ENCODE peak calls at places on chromosomes 12 and 14, in six cellular contexts. Y, C, D, V, T and E are unnamed samples. For H3K36me3, the result is how much of the 10 kb centered on the place peaks cover.

GRCh38 chr12:93860659-93861373 is 183.6 kb downstream of the CRADD start:
- DNase-seq in Y (no peak), V (no peak), C (no peak), T (no peak), D (no peak), E (no peak)

GRCh38 chr12:104602426-104602825 is 145.7 kb downstream of the CHST11 start:
- DNase-seq in D (no peak), C (no peak), V (no peak), Y (no peak), T (no peak), E (no peak)

GRCh38 chr12:131684015-131684725 is 26.7 kb upstream of the SFSWAP start:
- DNase-seq in Y (no peak), D (no peak), T (no peak), C (no peak), V (no peak), E (no peak)

GRCh38 chr12:78406213-78406612 is 458.4 kb upstream of the SYT1 start:
- DNase-seq in C (no peak), Y (no peak), V (no peak), T (no peak), D (no peak), E (no peak)

GRCh38 chr14:68576496-68577244 is 216.2 kb downstream of the ZFP36L1 start:
- DNase-seq in T (no peak), C (peak), V (no peak), Y (no peak), D (peak), E (no peak)

GRCh38 chr14:56760164-56760914 is 49.9 kb downstream of the OTX2 start:
- DNase-seq in T (no peak), Y (no peak), V (no peak), C (no peak), D (no peak), E (no peak)

GRCh38 chr12:115155665-115156645 is 472.0 kb upstream of the TBX3 start:
- DNase-seq in Y (no peak), V (no peak), T (no peak), C (peak), D (no peak), E (no peak)

GRCh38 chr12:107134558-107134957 is 41.2 kb upstream of the CRY1 start:
- DNase-seq in Y (no peak), V (no peak), C (peak), D (peak), T (no peak), E (no peak)

GRCh38 chr14:99727096-99727870 is 43.2 kb downstream of the CYP46A1 start:
- DNase-seq in V (peak), T (peak), D (no peak), Y (no peak), C (no peak), E (no peak)

GRCh38 chr12:45296046-45296586 is 80.2 kb downstream of the ANO6 start:
- DNase-seq in V (no peak), D (no peak), C (no peak), Y (no peak), T (no peak), E (no peak)

GRCh38 chr12:75000120-75000519 is 209.5 kb downstream of the KCNC2 start:
- DNase-seq in T (no peak), Y (no peak), C (no peak), D (no peak), V (no peak), E (no peak)

GRCh38 chr12:47822863-47823262 is 3.2 kb upstream of the HDAC7 start:
- DNase-seq in C (no peak), D (no peak), V (no peak), T (no peak), Y (no peak), E (no peak)

GRCh38 chr14:22994762-22995275 is 12.5 kb upstream of the AJUBA start:
- DNase-seq in V (no peak), D (peak), C (no peak), Y (no peak), T (peak), E (no peak)

GRCh38 chr12:64968989-64969819 is 144.8 kb downstream of the TBC1D30 start:
- DNase-seq in Y (no peak), C (peak), V (no peak), T (no peak), D (no peak), E (no peak)

GRCh38 chr14:95533391-95533821 is 1.4 kb upstream of the GLRX5 start:
- DNase-seq in C (no peak), D (peak), Y (no peak), T (no peak), V (no peak), E (peak)

GRCh38 chr12:130555628-130556485 is 160.2 kb downstream of the RIMBP2 start:
- DNase-seq in T (no peak), Y (peak), D (peak), V (no peak), C (no peak), E (no peak)

GRCh38 chr12:72271401-72271740 is 799 bp upstream of the TRHDE start:
- DNase-seq in C (no peak), T (no peak), D (no peak), Y (peak), V (peak), E (peak)

GRCh38 chr12:78245111-78245510 is 414.4 kb downstream of the NAV3 start:
- DNase-seq in V (no peak), C (no peak), D (no peak), T (no peak), Y (no peak), E (no peak)

GRCh38 chr12:54287316-54288157 is 7.0 kb downstream of the HNRNPA1 start:
- DNase-seq in T (no peak), D (no peak), C (no peak), Y (no peak), V (no peak), E (no peak)

GRCh38 chr14:91327201-91327600 is 82.7 kb upstream of the GPR68 start:
- DNase-seq in Y (no peak), T (no peak), C (no peak), D (no peak), V (no peak), E (no peak)

GRCh38 chr12:55676707-55677106 is 31.0 kb downstream of the ITGA7 start:
- DNase-seq in Y (no peak), V (no peak), T (no peak), C (no peak), D (no peak), E (no peak)

GRCh38 chr12:93622485-93622884 is 50.0 kb downstream of the SOCS2 start:
- DNase-seq in V (no peak), C (no peak), Y (no peak), D (no peak), T (no peak), E (no peak)

GRCh38 chr12:13165578-13166120 is 30.9 kb upstream of the EMP1 start:
- DNase-seq in V (peak), Y (peak), D (peak), T (peak), C (peak), E (no peak)

GRCh38 chr14:100622234-100622633 is 35.0 kb upstream of the BEGAIN start:
- DNase-seq in C (no peak), V (peak), T (peak), D (no peak), Y (no peak), E (no peak)

GRCh38 chr14:53921027-53921426 is 35.6 kb downstream of the BMP4 start:
- DNase-seq in Y (no peak), T (no peak), V (no peak), D (no peak), C (peak), E (no peak)

GRCh38 chr14:54025661-54026060 is 69.0 kb upstream of the BMP4 start:
- DNase-seq in T (no peak), D (no peak), Y (no peak), V (peak), C (no peak), E (no peak)

GRCh38 chr12:102568151-102568815 is 87.9 kb upstream of the IGF1 start:
- DNase-seq in Y (no peak), C (no peak), V (no peak), D (no peak), T (no peak), E (no peak)

GRCh38 chr12:49091056-49091835 is 3.4 kb downstream of the DHH start:
- DNase-seq in T (no peak), C (no peak), D (no peak), Y (no peak), V (no peak), E (no peak)

GRCh38 chr14:58639842-58640484 is 2.2 kb downstream of the DACT1 start:
- DNase-seq in T (no peak), C (no peak), Y (peak), V (no peak), D (peak), E (no peak)

GRCh38 chr14:54348923-54349615 is 47.7 kb upstream of the CDKN3 start:
- DNase-seq in D (no peak), V (no peak), C (no peak), Y (no peak), T (no peak), E (no peak)

GRCh38 chr14:103561381-103562134 is 899 bp downstream of the BAG5 start:
- DNase-seq in C (peak), D (peak), V (no peak), T (peak), Y (no peak), E (no peak)

GRCh38 chr12:131057211-131057721 is 103.6 kb downstream of the ADGRD1 start:
- DNase-seq in C (no peak), T (no peak), Y (no peak), V (no peak), D (no peak), E (no peak)

GRCh38 chr12:24600996-24601395 is 347.9 kb downstream of the BCAT1 start:
- DNase-seq in Y (no peak), T (no peak), C (no peak), D (no peak), V (no peak), E (no peak)

GRCh38 chr12:14920475-14921126 is 17.7 kb downstream of the ERP27 start:
- DNase-seq in C (no peak), T (no peak), D (no peak), Y (no peak), V (no peak), E (no peak)

GRCh38 chr12:62976110-62976640 is 41.2 kb upstream of the PPM1H start:
- DNase-seq in T (no peak), Y (no peak), V (no peak), D (no peak), C (no peak), E (no peak)

GRCh38 chr12:60257063-60257462 is 661.2 kb downstream of the SLC16A7 start:
- DNase-seq in T (no peak), C (no peak), D (peak), V (no peak), Y (no peak), E (no peak)

GRCh38 chr12:40734283-40734682 is 42.0 kb downstream of the CNTN1 start:
- DNase-seq in V (no peak), C (no peak), D (no peak), Y (no peak), T (no peak), E (no peak)

GRCh38 chr14:105947599-105947998 is 421.2 kb downstream of the TMEM121 start:
- DNase-seq in Y (no peak), V (no peak), T (no peak), D (no peak), C (no peak), E (no peak)

GRCh38 chr14:105944632-105945610 is 418.5 kb downstream of the TMEM121 start:
- DNase-seq in C (peak), T (peak), V (peak), Y (peak), D (no peak), E (peak)

GRCh38 chr14:105941226-105942166 is 415.1 kb downstream of the TMEM121 start:
- DNase-seq in D (no peak), V (no peak), C (no peak), Y (peak), T (no peak), E (no peak)

GRCh38 chr14:105943973-105944602 is 417.7 kb downstream of the TMEM121 start:
- DNase-seq in T (no peak), D (no peak), V (peak), Y (no peak), C (no peak), E (no peak)

DNA sequence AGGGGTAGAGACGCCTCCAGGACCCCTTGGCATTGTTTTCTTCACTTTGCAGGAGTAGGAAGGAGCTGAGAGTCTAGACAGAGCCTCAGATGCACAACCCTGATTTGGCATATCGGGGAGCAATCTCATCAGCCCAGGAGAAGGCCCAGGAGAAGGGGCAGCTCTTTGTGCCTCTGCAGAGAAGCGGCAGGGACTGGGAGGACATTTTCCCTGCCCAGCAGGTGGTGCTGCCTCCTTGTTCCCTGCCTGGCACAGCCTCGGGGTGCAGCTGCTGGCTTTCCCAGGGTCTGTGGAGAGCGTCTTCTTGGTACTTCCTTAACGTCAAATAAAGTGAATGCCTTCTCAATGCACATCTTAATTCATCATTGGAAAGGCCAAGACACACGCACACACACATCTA is 419.5 kb downstream of the TMEM121 start:
- DNase-seq in V (no peak), D (no peak), Y (no peak), C (no peak), T (no peak), E (no peak)
- TF ChIP-seq CTCF in V (peak), D (no peak), Y (no peak), C (no peak), T (no peak), E (peak)

GRCh38 chr12:96294831-96295230 is 100.7 kb downstream of the ELK3 start:
- DNase-seq in Y (no peak), D (no peak), C (no peak), T (no peak), V (no peak), E (no peak)

GRCh38 chr12:96289067-96289466 is 94.9 kb downstream of the ELK3 start:
- DNase-seq in T (no peak), D (no peak), C (no peak), V (no peak), Y (no peak), E (no peak)

GRCh38 chr12:96297504-96297903 is 102.7 kb downstream of the CDK17 start:
- DNase-seq in C (no peak), D (no peak), T (no peak), V (no peak), Y (no peak), E (no peak)

GRCh38 chr12:96295532-96296160 is 101.5 kb downstream of the ELK3 start:
- DNase-seq in V (no peak), D (no peak), C (no peak), Y (no peak), T (no peak), E (no peak)

GRCh38 chr12:96293093-96293492 is 98.9 kb downstream of the ELK3 start:
- DNase-seq in T (no peak), C (no peak), D (no peak), Y (no peak), V (no peak), E (no peak)
- H3K36me3 ChIP-seq in T (half or more), C (under half), D (under half), Y (under half), V (under half), E (under half)

GRCh38 chr12:119181944-119182343 is 3.2 kb downstream of the HSPB8 start:
- DNase-seq in T (no peak), V (no peak), D (no peak), C (no peak), Y (no peak), E (no peak)
- H3K4me3 ChIP-seq in T (peak), V (no peak), D (no peak), C (no peak), Y (no peak), E (no peak)

GRCh38 chr12:120997448-120997847 is 18.8 kb downstream of the C12orf43 start:
- DNase-seq in V (no peak), Y (no peak), D (no peak), C (no peak), T (peak), E (no peak)

GRCh38 chr12:120996133-120996746 is 17.9 kb downstream of the HNF1A start:
- DNase-seq in C (no peak), Y (no peak), V (no peak), T (peak), D (no peak), E (no peak)

GRCh38 chr12:121000530-121000929 is 15.8 kb downstream of the C12orf43 start:
- DNase-seq in V (no peak), T (peak), Y (no peak), D (no peak), C (no peak), E (no peak)

GRCh38 chr12:120999191-121000120 is 16.8 kb downstream of the C12orf43 start:
- DNase-seq in D (no peak), C (no peak), T (peak), Y (no peak), V (no peak), E (no peak)

DNA sequence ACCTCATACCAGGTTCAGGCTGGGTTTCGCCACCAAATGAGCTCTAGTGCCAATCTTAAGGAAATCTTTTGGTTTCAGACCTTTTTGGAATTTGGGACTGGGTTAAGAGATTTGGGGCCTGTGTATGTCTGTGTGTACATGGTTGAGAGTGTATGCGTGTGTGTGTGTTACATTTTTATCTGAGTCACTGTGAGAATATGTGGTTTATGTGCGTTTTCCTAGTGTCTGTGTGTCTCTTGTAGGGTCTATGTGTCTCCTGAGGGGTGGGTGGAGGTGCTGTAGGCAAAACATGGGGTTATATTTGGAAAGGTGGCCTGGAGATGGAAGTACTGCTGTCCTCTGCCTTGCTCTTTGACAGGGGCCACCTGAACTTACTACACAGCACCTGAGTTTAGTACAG is 17.9 kb downstream of the C12orf43 start:
- DNase-seq in C (no peak), V (no peak), D (no peak), T (no peak), Y (no peak), E (no peak)
- TF ChIP-seq CTCF in C (no peak), V (no peak), D (no peak), T (no peak), Y (no peak), E (no peak)

GRCh38 chr12:132772551-132772950 is 10.9 kb upstream of the ANKLE2 start:
- DNase-seq in D (no peak), Y (no peak), T (no peak), C (no peak), V (no peak), E (peak)
- H3K36me3 ChIP-seq in D (under half), Y (under half), T (half or more), C (under half), V (half or more), E (under half)

GRCh38 chr12:113479578-113480335 is 8.1 kb upstream of the LHX5 start:
- DNase-seq in V (peak), T (no peak), C (no peak), Y (peak), D (peak), E (no peak)
- H3K4me3 ChIP-seq in V (no peak), T (no peak), C (no peak), Y (no peak), D (no peak), E (no peak)

GRCh38 chr12:76241371-76241770 is 106.8 kb downstream of the BBS10 start:
- DNase-seq in D (no peak), C (no peak), T (no peak), Y (no peak), V (no peak), E (no peak)
- TF ChIP-seq CTCF in D (no peak), C (no peak), T (no peak), Y (no peak), V (no peak), E (no peak)

DNA sequence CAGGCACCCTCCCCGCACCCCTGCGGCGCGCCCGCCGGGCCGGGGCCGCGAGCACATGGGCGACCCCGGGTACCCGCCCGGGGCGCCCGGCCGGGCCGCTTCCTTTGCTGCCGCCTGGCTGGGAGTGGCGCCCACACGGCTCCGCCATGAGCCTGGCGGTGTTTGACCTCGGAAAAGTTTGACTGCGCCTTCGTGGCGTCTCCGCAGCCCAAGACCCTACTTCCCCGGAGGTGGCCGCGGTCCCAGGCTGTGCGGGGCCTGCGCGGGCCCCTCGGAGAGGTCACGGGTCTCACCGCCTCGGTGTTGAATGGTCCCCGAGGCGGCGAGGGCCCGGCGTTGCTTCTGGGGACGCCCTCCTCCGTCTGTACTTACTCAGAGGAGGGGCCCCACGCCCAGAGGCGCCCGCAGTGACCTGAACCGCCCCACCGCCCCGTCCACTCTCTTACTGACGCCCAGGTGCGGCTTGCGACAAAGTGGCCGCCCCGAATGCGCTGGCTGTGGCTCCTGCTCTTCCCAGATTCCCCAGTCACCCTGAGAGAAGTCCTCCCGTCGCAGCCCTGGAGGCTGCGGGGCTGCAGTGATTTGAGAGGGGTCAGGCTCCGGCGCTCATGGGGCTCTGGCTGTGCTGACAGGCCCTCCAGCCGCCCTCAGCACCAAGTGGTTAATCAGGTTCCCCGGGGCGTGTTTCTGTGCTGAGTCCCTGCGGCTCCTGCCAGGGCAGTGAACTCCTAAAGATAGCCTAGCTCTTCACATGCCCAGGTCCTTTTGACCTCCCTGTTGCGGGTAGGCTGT is 5.8 kb downstream of the KMT5A start:
- DNase-seq in D (peak), Y (peak), V (peak), T (peak), C (peak), E (peak)
- H3K36me3 ChIP-seq in D (under half), Y (under half), V (under half), T (under half), C (under half), E (under half)

GRCh38 chr14:36655571-36655962 is 6.1 kb upstream of the PAX9 start:
- DNase-seq in D (no peak), T (no peak), V (no peak), Y (no peak), C (no peak), E (no peak)

GRCh38 chr14:36658091-36659009 is 3.3 kb upstream of the PAX9 start:
- DNase-seq in C (no peak), T (no peak), Y (no peak), V (no peak), D (peak), E (no peak)

GRCh38 chr14:36657409-36658090 is 4.1 kb upstream of the PAX9 start:
- DNase-seq in V (peak), T (no peak), Y (no peak), D (peak), C (no peak), E (no peak)

GRCh38 chr14:36655963-36656768 is 5.5 kb upstream of the PAX9 start:
- DNase-seq in C (no peak), D (peak), V (peak), T (no peak), Y (peak), E (no peak)

GRCh38 chr14:36656769-36657408 is 4.8 kb upstream of the PAX9 start:
- DNase-seq in Y (no peak), V (no peak), C (no peak), D (no peak), T (no peak), E (no peak)
- H3K4me3 ChIP-seq in Y (peak), V (no peak), C (no peak), D (no peak), T (peak), E (no peak)